ENCODE peak calls at places on chromosomes 11 and 22, in eight cellular contexts. O is adrenal gland, L is tibial nerve, Q is body of pancreas, E is IMR-90, T is suprapubic skin, C is HCT116, A is A549. F is an unnamed sample.

GRCh38 chr11:77993902-77994301 is 566 bp downstream of the INTS4 start:
- DNase-seq in O (no peak), L (no peak), Q (no peak), E (no peak), T (no peak), C (no peak), A (no peak), F (no peak)

GRCh38 chr11:60719406-60719805 is 5.1 kb upstream of the MS4A18 start:
- DNase-seq in O (no peak), L (no peak), Q (no peak), E (no peak), T (no peak), C (no peak), A (no peak), F (no peak)

GRCh38 chr11:2548596-2548995 is 103.8 kb downstream of the KCNQ1 start:
- DNase-seq in O (peak; percentile 4), L (no peak), Q (no peak), E (no peak), T (peak; percentile 32), C (no peak), A (no peak), F (no peak)

GRCh38 chr22:45757068-45757467 is 85.4 kb downstream of the ATXN10 start:
- DNase-seq in O (peak; percentile 72), L (no peak), Q (peak; percentile 23), E (peak; percentile 14), T (no peak), C (no peak), A (no peak), F (no peak)

GRCh38 chr22:30444632-30445437 is 19.3 kb downstream of the MTFP1 start:
- DNase-seq in O (peak; percentile 60), L (peak; percentile 24), Q (peak; percentile 68), E (peak; percentile 52), T (no peak), C (peak; percentile 54), A (peak; percentile 64), F (no peak)

GRCh38 chr11:110093407-110094297 is 460 bp downstream of the ZC3H12C start:
- DNase-seq in O (peak; percentile 60), L (peak; percentile 39), Q (peak; percentile 44), E (peak; percentile 51), T (peak; percentile 80), C (peak; percentile 15), A (no peak), F (no peak)

GRCh38 chr11:130055637-130056036 is 14.1 kb upstream of the APLP2 start:
- DNase-seq in O (peak; percentile 44), L (no peak), Q (no peak), E (no peak), T (no peak), C (no peak), A (no peak), F (no peak)

GRCh38 chr11:57458410-57459111 is 1.8 kb upstream of the RTN4RL2 start:
- DNase-seq in O (peak; percentile 44), L (peak; percentile 50), Q (peak; percentile 59), E (peak; percentile 11), T (no peak), C (no peak), A (no peak), F (no peak)

GRCh38 chr11:6438979-6439571 is 1.7 kb downstream of the HPX start:
- DNase-seq in O (peak; percentile 72), L (peak; percentile 64), Q (peak; percentile 68), E (peak; percentile 59), T (no peak), C (peak; percentile 43), A (peak; percentile 65), F (peak; percentile 56)

GRCh38 chr11:126601136-126601535 is 245.7 kb downstream of the ST3GAL4 start:
- DNase-seq in O (no peak), L (no peak), Q (no peak), E (no peak), T (peak; percentile 18), C (no peak), A (no peak), F (no peak)

GRCh38 chr11:8832571-8833260 is 78.3 kb upstream of the AKIP1 start:
- DNase-seq in O (no peak), L (no peak), Q (no peak), E (peak; percentile 83), T (no peak), C (no peak), A (no peak), F (peak; percentile 71)

GRCh38 chr22:19986410-19987341 is 29.9 kb downstream of the ARVCF start:
- DNase-seq in O (peak; percentile 84), L (peak; percentile 59), Q (peak; percentile 75), E (peak; percentile 61), T (no peak), C (no peak), A (peak; percentile 70), F (peak; percentile 75)

GRCh38 chr11:27349919-27350318 is 13.1 kb downstream of the CCDC34 start:
- DNase-seq in O (no peak), L (no peak), Q (no peak), E (no peak), T (no peak), C (no peak), A (no peak), F (no peak)

GRCh38 chr22:49051491-49052022 is 776.1 kb downstream of the BRD1 start:
- DNase-seq in O (no peak), L (no peak), Q (no peak), E (no peak), T (no peak), C (no peak), A (no peak), F (no peak)

GRCh38 chr11:28384418-28384817 is 276.2 kb downstream of the METTL15 start:
- DNase-seq in O (no peak), L (no peak), Q (no peak), E (peak; percentile 99), T (no peak), C (no peak), A (no peak), F (no peak)

DNA sequence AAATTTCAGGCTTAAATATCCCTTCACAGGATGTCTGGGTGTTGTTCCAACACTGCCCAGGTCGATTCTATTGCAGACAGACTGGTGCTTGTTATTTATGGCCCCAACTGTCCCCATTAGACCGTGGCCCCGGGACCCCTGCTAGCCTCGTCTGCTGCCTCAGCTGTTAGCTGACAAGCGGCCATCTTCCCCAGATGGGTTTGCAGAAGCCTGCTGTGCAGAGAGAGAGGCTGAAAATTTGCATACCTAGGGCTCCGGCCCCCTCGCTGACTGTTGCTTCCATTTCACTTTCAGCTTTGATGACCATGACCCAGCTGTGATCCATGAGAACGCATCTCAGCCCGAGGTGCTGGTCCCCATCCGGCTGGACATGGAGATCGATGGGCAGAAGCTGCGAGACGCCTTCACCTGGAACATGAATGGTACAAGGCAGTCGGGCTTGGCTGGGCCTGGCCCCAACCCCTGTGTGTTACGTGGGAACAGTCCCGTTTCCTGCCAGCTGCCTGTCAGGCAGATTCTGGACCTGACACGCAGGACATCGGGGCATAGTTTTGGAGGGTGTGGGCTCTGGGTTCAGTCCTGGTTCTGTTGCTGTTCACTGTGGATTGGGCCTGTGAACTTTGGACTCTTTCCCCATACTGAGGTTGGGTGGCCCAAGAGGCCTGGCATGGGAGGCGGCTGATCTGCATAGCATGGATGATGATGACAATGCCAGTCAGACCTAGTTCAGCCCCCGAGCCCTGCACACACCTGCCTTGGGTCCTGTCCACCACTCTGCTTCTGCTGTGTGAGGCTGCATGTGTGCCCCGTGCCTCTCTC is 16.4 kb downstream of the SMARCB1 start:
- DNase-seq in O (no peak), L (no peak), Q (no peak), E (no peak), T (no peak), C (no peak), A (no peak), F (no peak)
- TF ChIP-seq POLR2A in O (no peak), L (no peak), Q (no peak), E (no peak), T (no peak), C (no peak), A (no peak), F (no peak)

GRCh38 chr11:58579192-58580129 is 598 bp downstream of the ZFP91 start:
- DNase-seq in O (peak; percentile 94), L (peak; percentile 96), Q (peak; percentile 91), E (peak; percentile 91), T (peak; percentile 97), C (peak; percentile 78), A (peak; percentile 65), F (peak; percentile 49)

GRCh38 chr11:58577441-58578135 is 1.3 kb upstream of the ZFP91 start:
- DNase-seq in O (peak; percentile 66), L (no peak), Q (no peak), E (peak; percentile 97), T (peak; percentile 85), C (no peak), A (no peak), F (no peak)

GRCh38 chr11:58578635-58579191 is at the start of gene ZFP91:
- DNase-seq in O (peak; percentile 99), L (peak; percentile 97), Q (peak; percentile 98), E (peak; percentile 98), T (peak; percentile 99), C (peak; percentile 95), A (peak; percentile 74), F (peak; percentile 50)

GRCh38 chr11:58576792-58577440 is 1.3 kb upstream of the LPXN start:
- DNase-seq in O (no peak), L (no peak), Q (no peak), E (peak; percentile 66), T (no peak), C (no peak), A (no peak), F (no peak)

DNA sequence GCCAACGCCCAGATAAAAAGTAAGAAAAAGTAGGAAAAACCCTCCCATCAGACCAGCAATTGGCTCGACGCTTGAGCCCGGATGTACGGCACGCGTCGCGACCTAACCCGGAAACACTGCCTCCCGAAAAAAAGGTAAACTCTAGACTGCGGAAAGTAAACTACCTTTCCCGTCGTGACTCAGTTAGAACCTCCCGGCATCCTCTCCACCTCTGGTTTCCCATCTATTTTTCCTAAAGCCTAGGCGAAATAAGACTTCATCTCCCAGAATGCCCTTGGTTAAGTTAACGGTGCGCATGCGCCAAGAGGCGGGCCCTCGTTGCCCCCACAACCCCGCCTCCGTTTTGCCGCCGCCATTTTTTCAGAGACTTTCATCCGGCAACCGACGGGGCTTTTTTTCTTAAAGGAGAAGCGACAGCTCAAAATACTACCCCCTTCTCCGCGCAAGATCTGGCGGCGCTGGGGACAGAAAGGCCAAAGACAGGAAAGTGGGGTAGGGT is 678 bp upstream of the ZFP91 start:
- DNase-seq in O (peak; percentile 95), L (peak; percentile 90), Q (peak; percentile 97), E (peak; percentile 99), T (peak; percentile 98), C (peak; percentile 97), A (peak; percentile 76), F (peak; percentile 38)
- TF ChIP-seq POLR2A in O (no peak), L (no peak), Q (no peak), E (peak; percentile 36), T (no peak), C (no peak), A (no peak), F (no peak)

GRCh38 chr11:64762277-64762915 is 2.6 kb upstream of the PYGM start:
- DNase-seq in O (no peak), L (no peak), Q (no peak), E (no peak), T (peak; percentile 64), C (no peak), A (no peak), F (no peak)
- TF ChIP-seq POLR2A in O (no peak), L (no peak), Q (no peak), E (no peak), T (no peak), C (no peak), A (no peak), F (no peak)

GRCh38 chr11:820655-821512 is 2.2 kb downstream of the PNPLA2 start:
- DNase-seq in O (peak; percentile 97), L (peak; percentile 67), Q (peak; percentile 91), E (peak; percentile 56), T (peak; percentile 90), C (no peak), A (peak; percentile 85), F (peak; percentile 98)
- TF ChIP-seq POLR2A in O (no peak), L (no peak), Q (peak; percentile 60), E (no peak), T (no peak), C (no peak), A (peak; percentile 31), F (no peak)

GRCh38 chr22:42717197-42717967 is 3.3 kb downstream of the A4GALT start:
- DNase-seq in O (peak; percentile 39), L (no peak), Q (no peak), E (no peak), T (no peak), C (no peak), A (no peak), F (no peak)
- TF ChIP-seq POLR2A in O (no peak), L (no peak), Q (no peak), E (no peak), T (no peak), C (no peak), A (no peak), F (no peak)

F was measured in H54.